ENCODE peak calls at places on chromosome 3, in eight cellular contexts. C is esophagus squamous epithelium, R is fibroblast of the aortic adventitia, E is epithelial cell of esophagus, M is cardiac muscle cell, W is GM12878, F is OCI-LY7, J is mucosa of descending colon. O is an unnamed sample.

GRCh38 chr3:1131156-1131555 is 38.3 kb downstream of the CNTN6 start:
- DNase-seq in W (no peak), C (no peak), F (no peak), R (no peak), E (no peak), M (no peak), J (no peak), O (no peak)

GRCh38 chr3:49707113-49707480 is 12.4 kb downstream of the AMIGO3 start:
- DNase-seq in R (no peak), M (no peak), E (peak), W (no peak), F (no peak), C (no peak), J (no peak), O (no peak)

GRCh38 chr3:23465569-23465968 is 262.4 kb downstream of the UBE2E2 start:
- DNase-seq in C (no peak), M (no peak), E (no peak), W (no peak), F (no peak), J (no peak), R (no peak), O (no peak)

GRCh38 chr3:126412841-126413692 is 18.4 kb downstream of the CFAP100 start:
- DNase-seq in R (no peak), M (no peak), W (no peak), J (no peak), C (no peak), E (no peak), F (no peak), O (no peak)

GRCh38 chr3:96966181-96966929 is 152.0 kb downstream of the EPHA6 start:
- DNase-seq in M (no peak), W (no peak), F (no peak), E (no peak), C (no peak), R (no peak), J (no peak), O (no peak)

GRCh38 chr3:148534089-148534988 is 163.4 kb upstream of the AGTR1 start:
- DNase-seq in J (no peak), E (no peak), M (no peak), C (no peak), R (no peak), W (no peak), F (no peak), O (no peak)

GRCh38 chr3:182370949-182371348 is 422.4 kb upstream of the ATP11B start:
- DNase-seq in R (no peak), C (no peak), W (no peak), J (no peak), E (peak), M (no peak), F (no peak), O (no peak)

GRCh38 chr3:121482651-121483050 is 63.1 kb downstream of the POLQ start:
- DNase-seq in J (no peak), C (no peak), M (peak), W (no peak), R (peak), F (no peak), E (peak), O (no peak)

GRCh38 chr3:130997291-130997690 is 29.3 kb downstream of the ASTE1 start:
- DNase-seq in E (no peak), F (no peak), M (peak), J (no peak), W (no peak), R (no peak), C (no peak), O (no peak)

GRCh38 chr3:35523838-35524237 is 115.5 kb upstream of the ARPP21 start:
- DNase-seq in R (peak), J (no peak), F (no peak), E (peak), C (no peak), W (no peak), M (peak), O (no peak)

GRCh38 chr3:127394031-127394430 is 106.2 kb upstream of the PRR20G start:
- DNase-seq in R (no peak), C (no peak), M (no peak), F (no peak), W (no peak), E (no peak), J (no peak), O (no peak)

GRCh38 chr3:73031573-73032103 is 29.8 kb upstream of the EBLN2 start:
- DNase-seq in J (no peak), E (no peak), W (no peak), F (no peak), M (no peak), R (no peak), C (no peak), O (no peak)

GRCh38 chr3:119418641-119419040 is 44.8 kb downstream of the TMEM39A start:
- DNase-seq in W (no peak), J (no peak), C (no peak), M (peak), R (no peak), E (no peak), F (no peak), O (no peak)

GRCh38 chr3:52092891-52093290 is 36.5 kb upstream of the DUSP7 start:
- DNase-seq in E (no peak), F (no peak), W (no peak), J (peak), M (no peak), R (no peak), C (no peak), O (no peak)

GRCh38 chr3:150274372-150274771 is 133.7 kb upstream of the TSC22D2 start:
- DNase-seq in M (no peak), E (peak), W (no peak), J (no peak), C (no peak), R (no peak), F (no peak), O (no peak)

GRCh38 chr3:145094355-145094941 is 1066.5 kb downstream of the PLOD2 start:
- DNase-seq in W (no peak), J (no peak), M (peak), F (peak), E (peak), R (peak), C (no peak), O (peak)

GRCh38 chr3:14436954-14437281 is 34.5 kb downstream of the SLC6A6 start:
- DNase-seq in W (no peak), F (no peak), E (no peak), C (no peak), M (no peak), J (no peak), R (no peak), O (no peak)

GRCh38 chr3:58306662-58307286 is 454 bp downstream of the HTD2 start:
- DNase-seq in R (no peak), M (peak), E (peak), C (no peak), F (peak), J (peak), W (no peak), O (peak)

GRCh38 chr3:156396851-156397250 is 158.1 kb downstream of the SSR3 start:
- DNase-seq in E (no peak), F (no peak), J (no peak), C (no peak), M (no peak), R (peak), W (no peak), O (no peak)

GRCh38 chr3:58236527-58237237 is 910 bp upstream of the ABHD6 start:
- DNase-seq in F (peak), J (peak), C (no peak), M (no peak), E (no peak), R (no peak), W (no peak), O (no peak)

GRCh38 chr3:195150194-195151118 is 120.5 kb downstream of the XXYLT1 start:
- DNase-seq in F (peak), J (peak), E (peak), C (no peak), M (peak), W (no peak), R (peak), O (peak)

GRCh38 chr3:184942735-184943134 is 130.8 kb downstream of the VPS8 start:
- DNase-seq in C (no peak), E (no peak), F (peak), R (no peak), J (no peak), M (no peak), W (no peak), O (no peak)

DNA sequence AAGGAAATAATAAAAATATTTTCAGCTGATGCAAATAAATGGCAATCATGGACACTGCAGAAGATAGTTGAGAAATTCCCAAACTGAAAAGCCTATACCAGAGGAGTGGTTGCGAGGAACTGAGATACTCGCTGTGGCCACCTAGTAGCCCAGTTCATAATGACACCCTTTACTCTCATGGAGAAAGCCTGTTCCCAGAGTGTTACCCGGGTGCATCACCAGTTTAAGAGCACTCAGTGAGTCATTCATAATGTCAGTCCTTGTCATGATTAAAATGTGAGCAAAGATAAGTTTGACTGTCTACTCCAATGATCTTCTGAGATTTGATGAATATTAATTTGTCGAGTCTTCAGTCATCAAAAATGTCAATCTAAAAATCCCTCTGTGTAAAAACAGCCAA is 138.4 kb upstream of the LRRC3B start:
- DNase-seq in M (no peak), E (peak), C (no peak), J (no peak), F (no peak), R (no peak), W (no peak), O (no peak)
- TF ChIP-seq CTCF in M (no peak), E (peak), C (no peak), J (no peak), F (peak), R (no peak), W (no peak), O (no peak)

GRCh38 chr3:84738101-84738500 is 220.7 kb upstream of the CADM2 start:
- DNase-seq in R (no peak), C (no peak), F (no peak), W (no peak), E (no peak), J (no peak), M (no peak), O (no peak)

GRCh38 chr3:84742915-84743314 is 215.9 kb upstream of the CADM2 start:
- DNase-seq in C (no peak), J (no peak), M (no peak), R (no peak), E (no peak), W (no peak), F (no peak), O (no peak)
- H3K4me3 ChIP-seq in C (no peak), J (no peak), M (no peak), R (no peak), E (no peak), W (no peak), F (no peak), O (no peak)

DNA sequence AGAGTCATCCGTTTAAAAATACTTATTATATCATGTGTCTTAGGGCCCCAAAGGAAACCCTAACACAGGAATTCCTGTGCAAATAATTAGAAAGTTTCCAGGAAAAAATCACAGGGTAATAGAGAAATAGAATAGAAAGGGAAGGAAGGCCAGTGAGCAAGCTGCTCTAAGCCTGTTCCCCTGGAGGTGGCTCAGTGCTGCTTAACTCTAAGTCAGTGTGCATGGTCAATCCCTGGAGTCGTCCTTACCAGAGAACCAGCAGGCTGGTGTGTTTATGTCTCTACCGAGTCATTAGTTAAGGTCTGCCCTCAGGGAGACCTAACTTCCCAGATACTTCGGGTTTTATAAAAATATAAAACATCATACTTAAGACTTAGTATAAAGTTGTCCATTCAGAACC is 21.0 kb upstream of the MCF2L2 start:
- DNase-seq in W (no peak), M (peak), E (no peak), J (no peak), C (no peak), R (peak), F (peak), O (no peak)
- TF ChIP-seq CTCF in W (no peak), M (no peak), E (no peak), J (no peak), C (no peak), R (peak), F (no peak), O (no peak)

DNA sequence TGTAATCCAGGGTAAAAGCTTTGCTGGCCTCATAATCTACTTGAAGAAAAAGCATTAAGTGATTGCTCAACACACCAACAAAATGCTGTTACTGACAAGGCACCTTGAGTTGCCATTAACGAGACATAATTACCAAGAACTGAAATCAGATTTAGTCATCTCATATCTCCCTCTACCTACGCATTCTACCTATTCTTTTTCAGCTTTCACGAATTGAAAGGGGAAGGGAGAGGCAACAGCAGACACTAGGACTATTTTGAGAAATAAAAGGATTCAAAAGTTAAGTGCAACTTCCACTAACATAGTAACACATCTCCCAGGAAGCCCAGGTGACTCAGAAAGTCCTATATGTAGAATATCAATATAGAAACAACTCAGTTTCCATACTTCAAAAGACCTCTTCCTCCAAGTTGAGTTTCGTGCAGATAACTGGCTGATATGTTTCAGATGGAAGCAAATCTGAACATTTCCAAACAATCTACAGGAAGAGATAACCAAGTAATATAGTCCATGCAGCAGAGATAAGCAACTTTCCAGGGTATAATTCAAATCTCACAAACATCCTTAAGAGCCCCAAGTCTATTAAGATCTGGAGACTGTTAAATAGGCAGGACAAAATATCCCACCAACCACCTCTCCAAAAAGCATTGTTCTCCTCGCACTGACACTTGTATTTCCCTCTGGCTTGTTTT is 1.9 kb downstream of the OSBPL10 start:
- DNase-seq in F (no peak), C (no peak), E (peak), W (peak), M (no peak), J (no peak), R (no peak), O (peak)
- H3K4me3 ChIP-seq in F (peak), C (peak), E (peak), W (no peak), M (no peak), J (no peak), R (peak), O (no peak)

GRCh38 chr3:46078712-46079400 is 51.6 kb upstream of the XCR1 start:
- DNase-seq in C (peak), W (peak), J (peak), R (peak), E (peak), M (peak), F (peak), O (peak)

GRCh38 chr3:46075816-46076215 is 48.5 kb upstream of the XCR1 start:
- DNase-seq in R (no peak), J (no peak), F (no peak), M (no peak), E (no peak), C (no peak), W (no peak), O (no peak)

GRCh38 chr3:46071222-46071621 is 43.9 kb upstream of the XCR1 start:
- DNase-seq in R (no peak), E (no peak), F (no peak), W (no peak), M (no peak), J (no peak), C (no peak), O (no peak)

GRCh38 chr3:46080124-46080991 is 53.1 kb upstream of the XCR1 start:
- DNase-seq in F (no peak), W (no peak), R (no peak), M (no peak), C (no peak), E (peak), J (no peak), O (no peak)

GRCh38 chr3:46076606-46077005 is 49.3 kb upstream of the XCR1 start:
- DNase-seq in W (no peak), J (no peak), C (no peak), F (no peak), E (no peak), M (peak), R (peak), O (peak)
- TF ChIP-seq CTCF in W (peak), J (no peak), C (peak), F (no peak), E (peak), M (peak), R (peak), O (no peak)

GRCh38 chr3:45012577-45012976 is 13.5 kb upstream of the CLEC3B start:
- DNase-seq in F (no peak), C (no peak), W (no peak), M (no peak), E (no peak), J (no peak), R (no peak), O (no peak)

GRCh38 chr3:45009868-45010267 is 16.2 kb upstream of the CLEC3B start:
- DNase-seq in R (no peak), C (no peak), F (no peak), M (no peak), E (no peak), J (no peak), W (no peak), O (no peak)

GRCh38 chr3:45010718-45011355 is 15.3 kb upstream of the CLEC3B start:
- DNase-seq in E (peak), M (peak), R (peak), C (no peak), W (no peak), J (no peak), F (no peak), O (no peak)

GRCh38 chr3:45008117-45008516 is 18.0 kb upstream of the CLEC3B start:
- DNase-seq in J (no peak), M (peak), W (no peak), R (peak), F (no peak), E (peak), C (no peak), O (no peak)

GRCh38 chr3:45011756-45012441 is 14.2 kb upstream of the CLEC3B start:
- DNase-seq in J (no peak), E (peak), R (peak), C (no peak), F (peak), W (no peak), M (peak), O (no peak)
- H3K4me3 ChIP-seq in J (no peak), E (no peak), R (peak), C (no peak), F (no peak), W (no peak), M (no peak), O (no peak)

GRCh38 chr3:112020653-112021052 is 13.9 kb upstream of the TMPRSS7 start:
- DNase-seq in E (no peak), M (no peak), F (no peak), W (no peak), R (no peak), J (no peak), C (no peak), O (no peak)
- TF ChIP-seq CTCF in E (no peak), M (no peak), F (no peak), W (no peak), R (no peak), J (no peak), C (no peak), O (no peak)

GRCh38 chr3:147370316-147370715 is 36.0 kb downstream of the ZIC4 start:
- DNase-seq in J (no peak), M (no peak), E (no peak), W (no peak), C (no peak), F (no peak), R (no peak), O (no peak)
- H3K4me3 ChIP-seq in J (no peak), M (no peak), E (no peak), W (no peak), C (no peak), F (no peak), R (no peak), O (no peak)